ENCODE peak calls at places on chromosomes 7 and 10, in nine cellular contexts. Q, D, J, Y, V, M, Z, E and B are unnamed samples.

GRCh38 chr7:96167424-96167823 is 154.5 kb downstream of the SLC25A13 start:
- DNase-seq in Z (no peak), Q (no peak), M (no peak), Y (no peak), V (no peak), D (no peak), J (no peak), E (no peak), B (no peak)

GRCh38 chr10:23314835-23315239 is 29.8 kb downstream of the C10orf67 start:
- DNase-seq in Q (peak), Y (peak), Z (peak), D (no peak), E (peak), J (no peak), V (peak), M (peak), B (peak)

GRCh38 chr10:110664483-110665420 is 20.6 kb downstream of the RBM20 start:
- DNase-seq in Y (peak), M (peak), E (peak), Z (peak), Q (peak), D (no peak), J (no peak), V (no peak), B (no peak)

GRCh38 chr10:42753507-42754154 is 29.0 kb upstream of the BMS1 start:
- DNase-seq in Z (peak), Y (no peak), E (no peak), D (peak), M (no peak), Q (no peak), J (peak), V (peak), B (no peak)

GRCh38 chr7:93926800-93927199 is 5.3 kb downstream of the GNG11 start:
- DNase-seq in V (peak), Z (no peak), Y (no peak), J (no peak), M (no peak), Q (no peak), E (no peak), D (no peak), B (no peak)

GRCh38 chr7:2245883-2246679 is 4.1 kb downstream of the NUDT1 start:
- DNase-seq in D (no peak), M (no peak), E (no peak), Z (no peak), V (no peak), Y (no peak), J (peak), Q (no peak), B (no peak)

GRCh38 chr7:140375808-140376730 is 22.3 kb downstream of the SLC37A3 start:
- DNase-seq in Q (no peak), Y (no peak), J (no peak), E (no peak), D (no peak), V (no peak), Z (no peak), M (no peak), B (no peak)

GRCh38 chr10:73060738-73061635 is 35.7 kb downstream of the P4HA1 start:
- DNase-seq in E (peak), Y (peak), Q (no peak), Z (peak), M (no peak), J (no peak), V (peak), D (no peak), B (no peak)

GRCh38 chr10:15473401-15473777 is 102.3 kb upstream of the FAM171A1 start:
- DNase-seq in M (no peak), D (no peak), Z (no peak), V (no peak), Y (no peak), Q (no peak), J (no peak), E (no peak), B (no peak)

GRCh38 chr10:27890971-27891370 is 107.9 kb downstream of the ODAD2 start:
- DNase-seq in Z (no peak), M (no peak), E (no peak), Y (peak), Q (no peak), D (no peak), J (no peak), V (no peak), B (no peak)

GRCh38 chr7:3300221-3300650 is 816 bp upstream of the SDK1 start:
- DNase-seq in Y (peak), V (no peak), E (peak), Q (peak), J (no peak), M (no peak), Z (no peak), D (no peak), B (peak)

GRCh38 chr10:100186813-100187212 is 984 bp upstream of the ERLIN1 start:
- DNase-seq in E (no peak), J (peak), V (no peak), M (no peak), Z (no peak), Y (peak), Q (no peak), D (peak), B (peak)

GRCh38 chr10:5552376-5553321 is 27.9 kb downstream of the CALML3 start:
- DNase-seq in V (no peak), Y (no peak), M (no peak), D (peak), E (no peak), Z (no peak), J (no peak), Q (no peak), B (no peak)

GRCh38 chr7:117688126-117688525 is 185.1 kb downstream of the CTTNBP2 start:
- DNase-seq in E (no peak), Q (no peak), V (no peak), Z (peak), J (no peak), D (no peak), M (no peak), Y (no peak), B (no peak)

GRCh38 chr10:4718544-4718943 is 107.5 kb upstream of the AKR1E2 start:
- DNase-seq in Z (no peak), Q (no peak), V (no peak), J (no peak), M (no peak), D (no peak), E (no peak), Y (no peak), B (no peak)

GRCh38 chr7:84207025-84207424 is 12.4 kb upstream of the SEMA3A start:
- DNase-seq in Y (no peak), E (no peak), J (no peak), Q (no peak), Z (no peak), M (no peak), V (no peak), D (no peak), B (no peak)

GRCh38 chr7:729154-730000 is 2.3 kb upstream of the PRKAR1B start:
- DNase-seq in Y (no peak), J (no peak), V (no peak), M (no peak), Q (no peak), E (no peak), Z (no peak), D (peak), B (no peak)

GRCh38 chr10:44378626-44379025 is 6.3 kb downstream of the CXCL12 start:
- DNase-seq in D (peak), Q (no peak), Y (no peak), M (no peak), E (no peak), V (no peak), J (no peak), Z (no peak), B (no peak)

GRCh38 chr7:32616625-32617024 is 121.3 kb downstream of the AVL9 start:
- DNase-seq in V (peak), J (no peak), D (no peak), Y (peak), Q (peak), M (no peak), Z (peak), E (peak), B (no peak)

GRCh38 chr7:98254951-98255610 is 3.0 kb upstream of the TECPR1 start:
- DNase-seq in Z (no peak), V (no peak), M (no peak), Q (no peak), D (no peak), Y (no peak), J (no peak), E (no peak), B (no peak)

GRCh38 chr7:18180685-18181084 is 153.0 kb upstream of the PRPS1L1 start:
- DNase-seq in J (no peak), Q (no peak), D (no peak), Z (no peak), V (no peak), Y (no peak), E (no peak), M (no peak), B (no peak)

GRCh38 chr7:78607099-78607498 is 808.5 kb downstream of the PHTF2 start:
- DNase-seq in V (no peak), Z (no peak), E (no peak), J (no peak), Y (peak), Q (peak), M (no peak), D (no peak), B (peak)

GRCh38 chr10:77448226-77448625 is 189.4 kb downstream of the KCNMA1 start:
- DNase-seq in D (no peak), Y (no peak), Q (no peak), E (no peak), M (no peak), J (no peak), Z (no peak), V (no peak), B (no peak)

GRCh38 chr10:114916653-114917052 is 21.3 kb upstream of the TRUB1 start:
- DNase-seq in Y (no peak), M (no peak), E (no peak), V (no peak), J (no peak), Q (no peak), D (no peak), Z (no peak), B (no peak)

GRCh38 chr10:36345770-36346169 is 703.7 kb upstream of the FZD8 start:
- DNase-seq in Z (no peak), V (peak), Y (peak), Q (no peak), M (no peak), J (no peak), D (no peak), E (peak), B (no peak)

GRCh38 chr10:75480374-75480773 is 49.0 kb downstream of the LRMDA start:
- DNase-seq in E (no peak), Q (no peak), M (no peak), J (no peak), Y (no peak), Z (no peak), V (no peak), D (no peak), B (no peak)

GRCh38 chr10:3563298-3563697 is 221.7 kb downstream of the KLF6 start:
- DNase-seq in V (no peak), Y (no peak), Z (no peak), M (no peak), Q (no peak), E (no peak), D (no peak), J (no peak), B (no peak)

GRCh38 chr10:112958275-112958995 is 8.4 kb downstream of the TCF7L2 start:
- DNase-seq in J (no peak), D (no peak), Y (peak), Z (no peak), M (peak), Q (peak), E (peak), V (no peak), B (no peak)

GRCh38 chr7:128352138-128352537 is 8.4 kb upstream of the RBM28 start:
- DNase-seq in M (no peak), E (peak), Q (no peak), Y (no peak), V (peak), Z (no peak), D (peak), J (peak), B (no peak)

GRCh38 chr10:110392860-110393732 is 88.4 kb upstream of the SMNDC1 start:
- DNase-seq in Z (peak), V (peak), M (peak), J (peak), Q (no peak), Y (no peak), E (peak), D (peak), B (peak)

GRCh38 chr10:5076615-5077014 is 17.6 kb upstream of the AKR1C3 start:
- DNase-seq in Z (no peak), M (no peak), Y (no peak), E (peak), V (no peak), D (no peak), J (no peak), Q (no peak), B (no peak)

GRCh38 chr10:3068201-3068967 is 1.0 kb downstream of the PFKP start:
- DNase-seq in E (peak), M (no peak), Y (peak), V (peak), D (peak), Q (peak), J (peak), Z (peak), B (peak)

GRCh38 chr7:102152672-102153585 is 133.7 kb upstream of the SH2B2 start:
- DNase-seq in M (no peak), Q (peak), D (no peak), J (peak), Z (peak), Y (peak), E (peak), V (peak), B (no peak)

GRCh38 chr7:124775422-124775821 is 9.8 kb upstream of the GPR37 start:
- DNase-seq in D (no peak), Q (no peak), J (no peak), Y (no peak), M (no peak), Z (no peak), V (no peak), E (no peak), B (no peak)

GRCh38 chr7:138238734-138239133 is 162.5 kb downstream of the AKR1D1 start:
- DNase-seq in Q (no peak), Z (no peak), E (no peak), Y (no peak), M (no peak), V (no peak), D (no peak), J (no peak), B (no peak)

DNA sequence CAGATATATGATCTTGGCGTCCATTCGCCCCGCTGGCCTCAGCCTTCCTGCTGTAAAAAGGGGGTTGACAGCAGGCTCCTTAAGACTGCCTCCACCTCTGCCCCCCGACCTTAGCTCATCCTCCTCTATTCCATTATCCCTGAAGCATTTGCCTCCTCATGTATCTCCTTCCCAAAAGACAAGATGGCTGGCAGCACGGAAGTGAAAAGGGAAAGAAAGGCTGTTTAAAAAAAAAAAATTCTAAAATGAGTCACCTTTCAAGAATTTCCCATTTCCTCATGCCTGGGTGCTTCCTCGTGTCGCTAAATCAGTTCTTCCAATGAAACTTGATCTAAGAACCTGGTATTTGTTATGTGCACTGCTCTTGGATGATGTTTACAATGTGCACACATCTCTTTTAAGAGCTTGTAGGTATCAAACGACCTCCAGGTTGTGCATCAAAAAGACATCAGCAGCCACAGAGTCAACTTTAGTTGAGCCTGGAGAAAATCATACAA is 1.7 kb downstream of the SCRN1 start:
- DNase-seq in D (peak), J (no peak), Z (peak), Y (peak), M (peak), E (peak), V (peak), Q (peak), B (no peak)
- H3K4me3 ChIP-seq in D (no peak), J (no peak), Z (no peak), Y (peak), M (peak), E (peak), V (no peak), Q (peak), B (peak)

DNA sequence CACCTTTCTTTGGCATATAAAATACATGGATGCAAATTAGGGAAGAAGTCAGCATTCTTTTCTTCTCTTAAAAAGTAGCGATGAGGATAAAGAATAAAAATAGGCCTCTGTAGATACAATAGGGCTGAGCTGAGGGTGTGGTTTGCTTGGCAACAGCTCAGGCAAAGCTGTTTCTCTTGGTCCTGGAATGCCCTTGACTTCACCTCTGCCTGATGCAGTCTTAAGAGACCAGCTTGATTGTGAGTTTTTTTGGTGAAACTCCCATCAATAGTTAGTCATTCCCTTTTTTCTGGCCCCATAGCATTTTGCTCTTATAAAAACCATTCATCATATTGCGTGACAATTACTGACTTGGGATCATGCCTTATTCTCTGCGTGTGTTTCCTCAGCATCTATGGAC is 42.1 kb upstream of the MKLN1 start:
- DNase-seq in V (no peak), D (no peak), E (no peak), M (no peak), Y (no peak), Q (no peak), Z (no peak), J (no peak), B (no peak)
- H3K27ac ChIP-seq in V (no peak), D (no peak), E (no peak), M (no peak), Y (no peak), Q (no peak), Z (no peak), J (peak), B (no peak)

GRCh38 chr10:57844387-57844998 is 423.2 kb downstream of the IPMK start:
- DNase-seq in M (no peak), Y (no peak), D (no peak), V (no peak), Z (no peak), Q (no peak), E (no peak), J (no peak), B (no peak)

GRCh38 chr10:57846307-57847065 is 421.2 kb downstream of the IPMK start:
- DNase-seq in V (no peak), E (no peak), Q (no peak), Y (no peak), Z (no peak), J (no peak), M (no peak), D (no peak), B (no peak)

DNA sequence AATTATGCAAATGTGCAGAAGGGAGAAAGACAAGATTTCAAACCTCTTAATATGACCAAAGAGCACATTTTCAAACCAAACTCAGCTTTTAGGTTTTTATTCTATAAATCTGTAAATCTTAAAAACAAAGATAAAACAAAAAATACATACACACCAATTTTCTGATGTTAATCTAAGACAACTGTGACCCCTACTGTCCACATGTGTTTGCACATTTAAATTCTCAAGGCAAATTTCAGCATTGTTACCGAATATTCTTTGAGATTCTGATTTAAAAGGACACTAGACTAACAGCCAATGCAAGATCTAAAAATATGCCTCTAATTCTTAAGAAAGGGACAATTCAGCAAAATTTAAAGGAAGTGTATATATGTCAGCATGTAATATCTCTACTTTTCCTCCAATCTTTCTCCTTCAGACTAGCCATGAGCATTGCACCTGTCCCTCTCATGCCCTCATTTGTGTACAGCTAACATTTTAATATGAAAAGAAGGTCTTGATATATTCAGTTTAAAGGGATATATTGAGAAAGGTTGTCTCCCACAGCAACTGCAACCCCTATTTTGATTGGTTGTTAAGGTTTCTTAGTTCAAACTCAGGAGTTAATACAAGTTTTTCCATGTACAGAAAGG is 417.9 kb downstream of the IPMK start:
- DNase-seq in Z (peak), J (no peak), M (no peak), Q (no peak), V (no peak), D (no peak), E (peak), Y (peak), B (no peak)
- TF ChIP-seq CTCF in Z (peak), J (no peak), M (no peak), Q (peak), V (no peak), D (no peak), E (peak), Y (peak), B (no peak)

GRCh38 chr10:119815671-119816070 is 57.0 kb downstream of the MCMBP start:
- DNase-seq in D (no peak), J (no peak), Y (no peak), M (no peak), Z (no peak), E (no peak), V (no peak), Q (no peak), B (no peak)

GRCh38 chr10:119817991-119818888 is 54.4 kb downstream of the MCMBP start:
- DNase-seq in Y (no peak), E (peak), Z (no peak), J (peak), V (peak), D (peak), M (peak), Q (peak), B (no peak)

GRCh38 chr10:119824299-119824698 is 48.3 kb downstream of the MCMBP start:
- DNase-seq in V (no peak), M (no peak), Y (no peak), J (no peak), Q (no peak), Z (no peak), E (no peak), D (no peak), B (no peak)

GRCh38 chr10:119821172-119821571 is 51.5 kb downstream of the MCMBP start:
- DNase-seq in V (no peak), E (no peak), M (no peak), D (no peak), J (no peak), Z (no peak), Y (no peak), Q (no peak), B (no peak)

GRCh38 chr10:119818889-119819270 is 53.8 kb downstream of the MCMBP start:
- DNase-seq in Q (no peak), J (no peak), E (no peak), V (no peak), Z (no peak), D (no peak), Y (no peak), M (no peak), B (no peak)
- H3K4me3 ChIP-seq in Q (peak), J (peak), E (peak), V (no peak), Z (peak), D (no peak), Y (no peak), M (peak), B (no peak)

DNA sequence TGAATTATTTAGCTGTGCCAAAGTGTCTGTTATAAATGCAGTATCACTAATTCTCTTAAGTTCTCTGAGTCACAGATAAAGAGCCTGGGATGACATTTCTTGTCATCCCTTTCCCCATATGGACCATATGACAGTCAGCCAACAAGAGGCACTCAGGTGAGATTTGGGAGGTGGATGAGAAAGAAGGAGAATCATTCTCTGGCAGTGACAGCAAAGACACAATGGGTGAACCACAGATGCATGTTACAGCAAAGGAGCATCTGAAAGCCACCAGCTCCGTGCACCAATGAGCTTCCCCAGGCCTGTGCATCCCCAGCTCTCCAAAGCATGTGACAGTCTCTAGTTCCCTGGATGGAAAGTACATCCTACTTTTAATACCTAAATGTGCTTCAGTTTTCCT is 10.8 kb downstream of the GIMAP6 start:
- DNase-seq in Z (no peak), D (no peak), E (no peak), Q (no peak), M (no peak), J (no peak), V (no peak), Y (no peak), B (no peak)
- H3K27ac ChIP-seq in Z (no peak), D (no peak), E (no peak), Q (no peak), M (no peak), J (no peak), V (no peak), Y (no peak), B (no peak)